ENCODE peak calls at places on chromosomes 2 and 18, in ten cellular contexts. A is stimulated activated CD4-positive, alpha-beta T cell treated with anti-CD3 and anti-CD28 coated beads, TNF-alpha, amount 100 ng/mL, for 1 hour; H is LoVo; P is T follicular helper cell; J is endothelial cell of umbilical vein; C is caudate nucleus; E is HTR-8/SVneo; V is NCI-H510A; B is M059J; L is mammary epithelial cell. D is an unnamed sample.

GRCh38 chr18:79382681-79383387 is 12.9 kb upstream of the NFATC1 start:
- DNase-seq in A (no peak), H (no peak), P (no peak), J (no peak), C (no peak), E (no peak), V (no peak), B (no peak), L (no peak), D (peak)

GRCh38 chr2:207632575-207633492 is 7.6 kb upstream of the METTL21A start:
- DNase-seq in A (no peak), H (peak), P (no peak), J (no peak), C (no peak), E (peak), V (no peak), B (peak), L (peak), D (no peak)

GRCh38 chr18:56660655-56661054 is 9.5 kb downstream of the WDR7 start:
- DNase-seq in A (no peak), H (no peak), P (no peak), J (no peak), C (no peak), E (no peak), V (no peak), B (no peak), L (no peak), D (no peak)

GRCh38 chr2:213232649-213233437 is 51.4 kb upstream of the SPAG16 start:
- DNase-seq in A (no peak), H (no peak), P (peak), J (no peak), C (no peak), E (no peak), V (no peak), B (peak), L (no peak), D (no peak)

GRCh38 chr2:128867936-128868636 is 549.4 kb upstream of the HS6ST1 start:
- DNase-seq in A (no peak), H (no peak), P (no peak), J (no peak), C (peak), E (no peak), V (no peak), B (no peak), L (no peak), D (no peak)

GRCh38 chr2:193409951-193410350 is 1215.2 kb upstream of the TMEFF2 start:
- DNase-seq in A (no peak), H (no peak), P (no peak), J (no peak), C (no peak), E (no peak), V (no peak), B (no peak), L (no peak), D (no peak)

GRCh38 chr2:27708666-27709065 is 45.0 kb downstream of the SLC4A1AP start:
- DNase-seq in A (no peak), H (no peak), P (no peak), J (no peak), C (no peak), E (no peak), V (no peak), B (no peak), L (no peak), D (no peak)

GRCh38 chr2:19652811-19653210 is 249.0 kb downstream of the TTC32 start:
- DNase-seq in A (no peak), H (no peak), P (no peak), J (no peak), C (no peak), E (no peak), V (no peak), B (no peak), L (no peak), D (no peak)

GRCh38 chr2:44844651-44845270 is 96.7 kb upstream of the SIX3 start:
- DNase-seq in A (no peak), H (no peak), P (no peak), J (no peak), C (no peak), E (no peak), V (no peak), B (peak), L (peak), D (no peak)

GRCh38 chr2:158725496-158725895 is 69.6 kb upstream of the DAPL1 start:
- DNase-seq in A (no peak), H (no peak), P (no peak), J (no peak), C (no peak), E (no peak), V (peak), B (no peak), L (no peak), D (peak)

GRCh38 chr2:715847-716573 is 38.8 kb upstream of the TMEM18 start:
- DNase-seq in A (no peak), H (no peak), P (no peak), J (no peak), C (no peak), E (peak), V (no peak), B (no peak), L (no peak), D (no peak)

GRCh38 chr2:216991563-216991962 is 131.7 kb upstream of the TNP1 start:
- DNase-seq in A (no peak), H (no peak), P (no peak), J (no peak), C (no peak), E (no peak), V (no peak), B (no peak), L (no peak), D (no peak)

GRCh38 chr2:115162454-115163293 is 720.2 kb downstream of the DPP10 start:
- DNase-seq in A (no peak), H (no peak), P (no peak), J (no peak), C (no peak), E (no peak), V (peak), B (no peak), L (no peak), D (no peak)

GRCh38 chr2:47520825-47521665 is 118.1 kb downstream of the MSH2 start:
- DNase-seq in A (peak), H (peak), P (peak), J (peak), C (peak), E (peak), V (peak), B (peak), L (peak), D (no peak)

GRCh38 chr18:46341989-46342525 is 237.9 kb downstream of the HAUS1 start:
- DNase-seq in A (no peak), H (no peak), P (no peak), J (no peak), C (no peak), E (no peak), V (no peak), B (no peak), L (no peak), D (no peak)

GRCh38 chr2:99753505-99753904 is 263.7 kb upstream of the REV1 start:
- DNase-seq in A (no peak), H (no peak), P (no peak), J (no peak), C (no peak), E (no peak), V (no peak), B (no peak), L (no peak), D (no peak)

GRCh38 chr2:628651-629050 is 48.6 kb downstream of the TMEM18 start:
- DNase-seq in A (no peak), H (peak), P (no peak), J (no peak), C (no peak), E (no peak), V (no peak), B (peak), L (peak), D (peak)

GRCh38 chr2:40224321-40224720 is 227.6 kb downstream of the SLC8A1 start:
- DNase-seq in A (no peak), H (no peak), P (no peak), J (no peak), C (no peak), E (no peak), V (no peak), B (no peak), L (no peak), D (no peak)

GRCh38 chr18:59502222-59502898 is 143.3 kb upstream of the LMAN1 start:
- DNase-seq in A (no peak), H (no peak), P (no peak), J (no peak), C (no peak), E (peak), V (no peak), B (peak), L (peak), D (no peak)

GRCh38 chr2:234964631-234965461 is 13.0 kb downstream of the SH3BP4 start:
- DNase-seq in A (no peak), H (no peak), P (no peak), J (no peak), C (no peak), E (no peak), V (no peak), B (peak), L (no peak), D (peak)

GRCh38 chr2:149690825-149691224 is 103.2 kb upstream of the MMADHC start:
- DNase-seq in A (no peak), H (no peak), P (no peak), J (no peak), C (no peak), E (no peak), V (no peak), B (no peak), L (no peak), D (no peak)

GRCh38 chr2:164456599-164456998 is 164.7 kb downstream of the GRB14 start:
- DNase-seq in A (no peak), H (peak), P (no peak), J (peak), C (no peak), E (no peak), V (peak), B (no peak), L (no peak), D (no peak)

GRCh38 chr2:66717491-66717890 is 282.6 kb downstream of the MEIS1 start:
- DNase-seq in A (no peak), H (no peak), P (no peak), J (no peak), C (no peak), E (no peak), V (no peak), B (no peak), L (no peak), D (no peak)

GRCh38 chr2:207167129-207167923 is 1.6 kb upstream of the KLF7 start:
- DNase-seq in A (no peak), H (no peak), P (no peak), J (no peak), C (no peak), E (no peak), V (no peak), B (peak), L (peak), D (no peak)

GRCh38 chr2:179525340-179525739 is 260.7 kb upstream of the SESTD1 start:
- DNase-seq in A (no peak), H (no peak), P (no peak), J (no peak), C (no peak), E (no peak), V (no peak), B (no peak), L (no peak), D (no peak)

GRCh38 chr2:132038179-132038882 is 123.4 kb downstream of the ANKRD30BL start:
- DNase-seq in A (no peak), H (no peak), P (no peak), J (no peak), C (no peak), E (no peak), V (no peak), B (no peak), L (no peak), D (no peak)

GRCh38 chr2:28082131-28082530 is 191.6 kb downstream of the BABAM2 start:
- DNase-seq in A (no peak), H (peak), P (no peak), J (no peak), C (no peak), E (no peak), V (no peak), B (peak), L (no peak), D (no peak)

GRCh38 chr2:127479219-127479825 is 47.0 kb downstream of the IWS1 start:
- DNase-seq in A (no peak), H (peak), P (no peak), J (peak), C (no peak), E (peak), V (no peak), B (peak), L (peak), D (no peak)

GRCh38 chr2:216776076-216776726 is 80.9 kb upstream of the IGFBP5 start:
- DNase-seq in A (no peak), H (no peak), P (no peak), J (no peak), C (no peak), E (no peak), V (peak), B (no peak), L (no peak), D (no peak)

GRCh38 chr2:101002562-101003277 is 631 bp downstream of the RPL31 start:
- DNase-seq in A (no peak), H (no peak), P (no peak), J (peak), C (no peak), E (peak), V (no peak), B (peak), L (peak), D (peak)

GRCh38 chr18:35397976-35398375 is 20.8 kb upstream of the ZNF396 start:
- DNase-seq in A (no peak), H (no peak), P (no peak), J (no peak), C (no peak), E (no peak), V (peak), B (no peak), L (no peak), D (no peak)

GRCh38 chr2:195586062-195586713 is 70.8 kb upstream of the SLC39A10 start:
- DNase-seq in A (no peak), H (no peak), P (no peak), J (no peak), C (no peak), E (no peak), V (no peak), B (no peak), L (no peak), D (no peak)

GRCh38 chr18:79203017-79203605 is 133.9 kb downstream of the ATP9B start:
- DNase-seq in A (no peak), H (peak), P (no peak), J (no peak), C (no peak), E (no peak), V (no peak), B (peak), L (peak), D (no peak)

GRCh38 chr18:62767321-62767720 is 52.0 kb downstream of the PHLPP1 start:
- DNase-seq in A (no peak), H (no peak), P (no peak), J (no peak), C (no peak), E (no peak), V (no peak), B (peak), L (peak), D (no peak)

GRCh38 chr2:96247009-96247408 is 18.8 kb downstream of the TMEM127 start:
- DNase-seq in A (no peak), H (no peak), P (no peak), J (no peak), C (no peak), E (no peak), V (peak), B (no peak), L (no peak), D (no peak)

GRCh38 chr2:17759805-17760204 is 5.9 kb downstream of the GEN1 start:
- DNase-seq in A (no peak), H (no peak), P (no peak), J (no peak), C (no peak), E (no peak), V (no peak), B (no peak), L (no peak), D (no peak)

GRCh38 chr18:69216390-69216789 is 184.3 kb upstream of the DOK6 start:
- DNase-seq in A (no peak), H (no peak), P (no peak), J (no peak), C (no peak), E (no peak), V (peak), B (peak), L (no peak), D (no peak)

GRCh38 chr2:181972431-181973190 is 13.0 kb upstream of the PPP1R1C start:
- DNase-seq in A (no peak), H (no peak), P (no peak), J (no peak), C (no peak), E (no peak), V (no peak), B (no peak), L (peak), D (no peak)

GRCh38 chr2:44061876-44062275 is 66.1 kb upstream of the LRPPRC start:
- DNase-seq in A (no peak), H (no peak), P (no peak), J (no peak), C (no peak), E (no peak), V (no peak), B (no peak), L (no peak), D (peak)

GRCh38 chr2:124315221-124315880 is 290.3 kb downstream of the CNTNAP5 start:
- DNase-seq in A (no peak), H (no peak), P (no peak), J (no peak), C (no peak), E (no peak), V (no peak), B (no peak), L (no peak), D (no peak)